ENCODE peak calls at places on chromosomes 13 and 19, in eight cellular contexts. A is adipocyte; K is aorta; G is hepatocyte; P is Kasumi-1; U is T follicular helper cell; Q is HS-5; M is stimulated activated CD8-positive, alpha-beta memory T cell treated with anti-CD3 and anti-CD28 coated beads, Interleukin-4, amount 100 ng/mL, for 4 hours. S is an unnamed sample.

GRCh38 chr19:46890423-46891170 is 29.8 kb downstream of the ARHGAP35 start:
- DNase-seq in Q (peak), P (no peak), A (peak), G (peak), U (no peak), M (no peak), K (no peak), S (no peak)

GRCh38 chr19:51461723-51462161 is 3.5 kb upstream of the SIGLEC8 start:
- DNase-seq in Q (no peak), P (peak), K (no peak), G (no peak), U (no peak), A (no peak), M (no peak), S (no peak)

GRCh38 chr13:22757530-22758120 is 423.2 kb upstream of the SGCG start:
- DNase-seq in G (peak), K (no peak), P (peak), M (no peak), U (no peak), Q (no peak), A (peak), S (peak)

GRCh38 chr19:10372698-10373097 is 7.7 kb downstream of the TYK2 start:
- DNase-seq in A (no peak), G (no peak), K (no peak), U (no peak), P (peak), M (no peak), Q (no peak), S (no peak)

GRCh38 chr13:59459972-59460371 is 703.8 kb downstream of the DIAPH3 start:
- DNase-seq in K (no peak), M (no peak), A (peak), G (no peak), U (no peak), P (no peak), Q (no peak), S (no peak)

GRCh38 chr13:51585696-51586095 is 1.4 kb downstream of the WDFY2 start:
- DNase-seq in M (no peak), A (peak), G (no peak), U (no peak), K (no peak), P (peak), Q (peak), S (no peak)

GRCh38 chr13:30850867-30851211 is 55.2 kb upstream of the MEDAG start:
- DNase-seq in M (no peak), A (no peak), K (no peak), Q (no peak), P (no peak), U (no peak), G (no peak), S (no peak)

GRCh38 chr13:46607768-46608553 is 55.0 kb downstream of the LRCH1 start:
- DNase-seq in Q (no peak), K (no peak), U (no peak), M (no peak), G (peak), A (no peak), P (no peak), S (no peak)

GRCh38 chr19:45351401-45351952 is 10.9 kb downstream of the KLC3 start:
- DNase-seq in M (no peak), P (no peak), Q (no peak), G (no peak), K (no peak), U (no peak), A (no peak), S (no peak)

GRCh38 chr19:1066748-1067340 is at the start of gene ARHGAP45:
- DNase-seq in U (peak), P (peak), G (peak), M (peak), K (peak), A (peak), Q (no peak), S (no peak)

GRCh38 chr13:101453784-101454201 is 1.3 kb downstream of the ITGBL1 start:
- DNase-seq in K (peak), A (peak), M (no peak), Q (no peak), P (no peak), U (no peak), G (no peak), S (peak)

GRCh38 chr19:8004723-8005513 is 523 bp downstream of the ELAVL1 start:
- DNase-seq in M (no peak), P (peak), U (no peak), G (peak), A (peak), K (no peak), Q (no peak), S (peak)

GRCh38 chr13:26589754-26590153 is 32.3 kb downstream of the WASF3 start:
- DNase-seq in U (no peak), P (peak), K (no peak), G (no peak), Q (no peak), A (peak), M (no peak), S (no peak)

GRCh38 chr19:41192574-41193419 is at the start of gene CYP2S1:
- DNase-seq in K (no peak), U (no peak), P (peak), G (peak), M (no peak), A (peak), Q (no peak), S (no peak)

GRCh38 chr19:1373042-1373533 is 10.6 kb upstream of the NDUFS7 start:
- DNase-seq in P (no peak), A (no peak), Q (no peak), K (no peak), M (no peak), U (no peak), G (no peak), S (no peak)

GRCh38 chr13:73141292-73141771 is 82.5 kb downstream of the KLF5 start:
- DNase-seq in A (peak), M (no peak), K (no peak), G (peak), Q (no peak), P (no peak), U (no peak), S (peak)

GRCh38 chr19:11452814-11453335 is 17.4 kb downstream of the PRKCSH start:
- DNase-seq in A (no peak), U (no peak), P (no peak), K (no peak), M (no peak), Q (no peak), G (no peak), S (no peak)

GRCh38 chr13:79485014-79485441 is 4.1 kb downstream of the NDFIP2 start:
- DNase-seq in A (peak), M (no peak), Q (peak), G (peak), P (no peak), U (no peak), K (no peak), S (no peak)

GRCh38 chr13:109586509-109587346 is 199.7 kb downstream of the IRS2 start:
- DNase-seq in U (no peak), A (no peak), M (no peak), P (no peak), K (no peak), G (peak), Q (no peak), S (no peak)

GRCh38 chr13:21106089-21106488 is 44.7 kb upstream of the LATS2 start:
- DNase-seq in U (no peak), Q (peak), P (no peak), G (no peak), M (no peak), K (no peak), A (peak), S (no peak)

S was measured in NCI-H345.